ENCODE peak calls at places on chromosomes 5 and 9, in seven cellular contexts. One of them, this sample, is unnamed. For H3K9me3, the result is how much of the 10 kb centered on the place peaks cover.

GRCh38 chr5:132388244-132389050 is 18.9 kb downstream of the SLC22A5 start:
- DNase-seq in HCT116: no peak
- DNase-seq in transverse colon: peak
- DNase-seq in stomach: no peak
- DNase-seq in breast epithelium: no peak
- DNase-seq in SK-N-SH: no peak
- DNase-seq in spleen: no peak
- DNase-seq in this sample: no peak

GRCh38 chr5:21070871-21071270 is 1082.9 kb upstream of the CDH18 start:
- DNase-seq in HCT116: no peak
- DNase-seq in transverse colon: no peak
- DNase-seq in stomach: no peak
- DNase-seq in breast epithelium: no peak
- DNase-seq in SK-N-SH: no peak
- DNase-seq in spleen: no peak
- DNase-seq in this sample: peak

GRCh38 chr5:43981556-43981955 is 378.6 kb downstream of the NNT start:
- DNase-seq in HCT116: no peak
- DNase-seq in transverse colon: no peak
- DNase-seq in stomach: no peak
- DNase-seq in breast epithelium: no peak
- DNase-seq in SK-N-SH: no peak
- DNase-seq in spleen: no peak
- DNase-seq in this sample: no peak

GRCh38 chr9:82532504-82532903 is 530.4 kb downstream of the RASEF start:
- DNase-seq in HCT116: no peak
- DNase-seq in transverse colon: no peak
- DNase-seq in stomach: no peak
- DNase-seq in breast epithelium: no peak
- DNase-seq in SK-N-SH: peak
- DNase-seq in spleen: no peak
- DNase-seq in this sample: no peak

GRCh38 chr9:121160025-121160424 is 41.6 kb downstream of the RAB14 start:
- DNase-seq in HCT116: no peak
- DNase-seq in transverse colon: no peak
- DNase-seq in stomach: no peak
- DNase-seq in breast epithelium: no peak
- DNase-seq in SK-N-SH: no peak
- DNase-seq in spleen: no peak
- DNase-seq in this sample: no peak

GRCh38 chr5:148740966-148741742 is 85.3 kb upstream of the ADRB2 start:
- DNase-seq in HCT116: peak
- DNase-seq in transverse colon: no peak
- DNase-seq in stomach: no peak
- DNase-seq in breast epithelium: no peak
- DNase-seq in SK-N-SH: peak
- DNase-seq in spleen: no peak
- DNase-seq in this sample: peak

GRCh38 chr9:129037767-129038098 is 1.3 kb downstream of the MIGA2 start:
- DNase-seq in HCT116: no peak
- DNase-seq in transverse colon: no peak
- DNase-seq in stomach: no peak
- DNase-seq in breast epithelium: no peak
- DNase-seq in SK-N-SH: no peak
- DNase-seq in spleen: no peak
- DNase-seq in this sample: no peak

GRCh38 chr5:67808340-67808739 is 407.2 kb upstream of the PIK3R1 start:
- DNase-seq in HCT116: no peak
- DNase-seq in transverse colon: no peak
- DNase-seq in stomach: no peak
- DNase-seq in breast epithelium: no peak
- DNase-seq in SK-N-SH: no peak
- DNase-seq in spleen: no peak
- DNase-seq in this sample: no peak

GRCh38 chr5:124614836-124615235 is 131.6 kb downstream of the ZNF608 start:
- DNase-seq in HCT116: no peak
- DNase-seq in transverse colon: no peak
- DNase-seq in stomach: no peak
- DNase-seq in breast epithelium: no peak
- DNase-seq in SK-N-SH: no peak
- DNase-seq in spleen: no peak
- DNase-seq in this sample: no peak

GRCh38 chr9:125674981-125675973 is 31.7 kb downstream of the MAPKAP1 start:
- DNase-seq in HCT116: peak
- DNase-seq in transverse colon: no peak
- DNase-seq in stomach: no peak
- DNase-seq in breast epithelium: no peak
- DNase-seq in SK-N-SH: no peak
- DNase-seq in spleen: no peak
- DNase-seq in this sample: peak

GRCh38 chr9:136903041-136903554 is 16.8 kb downstream of the TRAF2 start:
- DNase-seq in HCT116: no peak
- DNase-seq in transverse colon: no peak
- DNase-seq in stomach: peak
- DNase-seq in breast epithelium: peak
- DNase-seq in SK-N-SH: no peak
- DNase-seq in spleen: peak
- DNase-seq in this sample: no peak

GRCh38 chr5:61281686-61282085 is 50.4 kb upstream of the ZSWIM6 start:
- DNase-seq in HCT116: no peak
- DNase-seq in transverse colon: no peak
- DNase-seq in stomach: no peak
- DNase-seq in breast epithelium: no peak
- DNase-seq in SK-N-SH: no peak
- DNase-seq in spleen: no peak
- DNase-seq in this sample: no peak

DNA sequence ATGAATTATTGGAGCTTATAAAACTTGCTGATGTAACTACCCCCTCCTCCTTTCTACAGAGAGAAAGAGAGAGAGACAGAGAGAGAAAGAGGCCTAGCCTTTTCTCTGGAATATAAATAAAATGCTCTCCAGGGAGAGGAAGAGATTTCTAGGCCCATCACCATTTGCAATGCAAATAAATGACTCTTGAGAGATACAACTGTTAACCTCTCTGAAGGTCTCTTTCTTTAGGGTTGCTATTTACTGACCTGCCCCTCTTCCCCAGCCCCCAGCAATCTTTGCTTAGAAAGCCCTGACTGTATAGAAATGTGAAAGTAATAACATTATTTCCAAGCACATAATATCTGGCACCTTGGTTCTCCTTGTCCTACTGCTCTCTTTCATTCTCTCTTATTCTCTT is 1087.7 kb upstream of the NUDT12 start:
- DNase-seq in HCT116: no peak
- DNase-seq in transverse colon: no peak
- DNase-seq in stomach: no peak
- DNase-seq in breast epithelium: no peak
- DNase-seq in SK-N-SH: no peak
- DNase-seq in spleen: no peak
- DNase-seq in this sample: no peak
- TF ChIP-seq POLR2AphosphoS5 in HCT116: no peak
- TF ChIP-seq POLR2AphosphoS5 in transverse colon: no peak
- TF ChIP-seq POLR2AphosphoS5 in stomach: no peak
- TF ChIP-seq POLR2AphosphoS5 in breast epithelium: no peak
- TF ChIP-seq POLR2AphosphoS5 in SK-N-SH: no peak
- TF ChIP-seq POLR2AphosphoS5 in spleen: no peak
- TF ChIP-seq POLR2AphosphoS5 in this sample: no peak

GRCh38 chr5:180253036-180253824 is 38.7 kb downstream of the MAPK9 start:
- DNase-seq in HCT116: no peak
- DNase-seq in transverse colon: no peak
- DNase-seq in stomach: no peak
- DNase-seq in breast epithelium: no peak
- DNase-seq in SK-N-SH: no peak
- DNase-seq in spleen: no peak
- DNase-seq in this sample: no peak
- H3K9me3 ChIP-seq in HCT116: under half
- H3K9me3 ChIP-seq in transverse colon: half or more
- H3K9me3 ChIP-seq in stomach: half or more
- H3K9me3 ChIP-seq in breast epithelium: half or more
- H3K9me3 ChIP-seq in SK-N-SH: under half
- H3K9me3 ChIP-seq in spleen: half or more
- H3K9me3 ChIP-seq in this sample: under half

DNA sequence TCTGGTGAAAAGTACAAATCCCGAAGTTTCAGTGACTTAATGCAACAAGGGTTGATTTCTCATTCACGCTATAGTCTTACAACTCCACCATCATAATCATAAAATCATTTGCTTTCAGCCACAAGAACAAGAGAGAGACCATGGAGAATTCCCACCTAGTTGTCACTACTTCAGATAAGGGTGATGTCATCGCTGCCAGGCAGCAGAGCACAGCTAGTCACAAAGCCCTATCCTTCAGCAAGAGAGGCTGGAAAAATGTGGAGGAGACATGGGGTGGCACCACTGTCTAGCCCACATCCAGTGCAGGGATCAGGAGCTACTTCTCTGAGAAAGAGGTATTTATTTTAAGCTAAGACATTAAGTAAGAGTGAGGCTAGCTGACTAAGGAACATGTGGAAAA is 356.1 kb downstream of the YTHDC2 start:
- DNase-seq in HCT116: no peak
- DNase-seq in transverse colon: no peak
- DNase-seq in stomach: no peak
- DNase-seq in breast epithelium: no peak
- DNase-seq in SK-N-SH: no peak
- DNase-seq in spleen: no peak
- DNase-seq in this sample: no peak
- TF ChIP-seq POLR2AphosphoS5 in HCT116: no peak
- TF ChIP-seq POLR2AphosphoS5 in transverse colon: no peak
- TF ChIP-seq POLR2AphosphoS5 in stomach: no peak
- TF ChIP-seq POLR2AphosphoS5 in breast epithelium: no peak
- TF ChIP-seq POLR2AphosphoS5 in SK-N-SH: no peak
- TF ChIP-seq POLR2AphosphoS5 in spleen: no peak
- TF ChIP-seq POLR2AphosphoS5 in this sample: no peak

GRCh38 chr5:56382896-56383295 is 149.8 kb upstream of the ANKRD55 start:
- DNase-seq in HCT116: no peak
- DNase-seq in transverse colon: no peak
- DNase-seq in stomach: no peak
- DNase-seq in breast epithelium: no peak
- DNase-seq in SK-N-SH: no peak
- DNase-seq in spleen: no peak
- DNase-seq in this sample: no peak

GRCh38 chr5:56375011-56375410 is 141.9 kb upstream of the ANKRD55 start:
- DNase-seq in HCT116: no peak
- DNase-seq in transverse colon: no peak
- DNase-seq in stomach: no peak
- DNase-seq in breast epithelium: no peak
- DNase-seq in SK-N-SH: no peak
- DNase-seq in spleen: no peak
- DNase-seq in this sample: no peak

GRCh38 chr5:56376128-56376527 is 143.0 kb upstream of the ANKRD55 start:
- DNase-seq in HCT116: no peak
- DNase-seq in transverse colon: no peak
- DNase-seq in stomach: no peak
- DNase-seq in breast epithelium: no peak
- DNase-seq in SK-N-SH: no peak
- DNase-seq in spleen: no peak
- DNase-seq in this sample: no peak

DNA sequence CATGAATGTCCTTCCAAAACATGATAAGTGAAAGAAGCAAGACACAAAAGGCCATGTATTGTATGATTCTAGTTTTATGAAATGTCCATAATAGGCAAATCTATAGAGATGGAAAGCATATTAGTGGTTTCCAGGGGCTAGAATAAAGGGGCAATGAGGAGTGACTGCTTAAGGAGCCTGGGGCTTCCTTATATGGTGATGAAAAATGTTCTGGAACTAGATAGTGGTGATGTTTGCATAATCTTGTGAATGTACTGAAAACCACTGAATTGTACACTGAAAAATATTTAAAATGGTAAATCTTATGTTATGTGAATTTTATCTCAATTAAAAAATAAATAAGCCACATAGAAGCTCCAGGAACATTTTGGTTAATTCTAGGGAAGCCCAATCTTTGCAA is 144.4 kb upstream of the ANKRD55 start:
- DNase-seq in HCT116: no peak
- DNase-seq in transverse colon: no peak
- DNase-seq in stomach: no peak
- DNase-seq in breast epithelium: no peak
- DNase-seq in SK-N-SH: no peak
- DNase-seq in spleen: no peak
- DNase-seq in this sample: no peak
- H3K9me3 ChIP-seq in HCT116: under half
- H3K9me3 ChIP-seq in transverse colon: under half
- H3K9me3 ChIP-seq in stomach: under half
- H3K9me3 ChIP-seq in breast epithelium: under half
- H3K9me3 ChIP-seq in SK-N-SH: under half
- H3K9me3 ChIP-seq in spleen: under half
- H3K9me3 ChIP-seq in this sample: under half

This sample was measured in SK-N-MC.